ENCODE peak calls at places on chromosome 21, in ten cellular contexts. X is breast epithelium; K is stimulated activated CD8-positive, alpha-beta memory T cell treated with anti-CD3 and anti-CD28 coated beads, Interleukin-4, amount 100 ng/mL, for 1 hour; C is left ventricle myocardium inferior; F is NCI-H510A treated with DMSO at 0.1 percent for 48 hours; Y is A172; T is activated T-cell treated with anti-CD3 and anti-CD28 coated beads for 1 hour; R is DMS79 treated with DMSO at 0.1 percent for 48 hours; S is cardiac muscle cell; B is activated CD4-positive, alpha-beta T cell treated with anti-CD3 and anti-CD28 coated beads, Interleukin-2, amount 10 ng/mL, durations not matched to agents 7 days and 5 days. H is an unnamed sample.

GRCh38 chr21:36385909-36386642 is 884 bp downstream of the CHAF1B start:
- DNase-seq in C (no peak), R (no peak), X (no peak), F (no peak), S (no peak), K (no peak), B (no peak), Y (peak), T (no peak), H (no peak)

GRCh38 chr21:33135925-33136324 is 66.0 kb downstream of the OLIG1 start:
- DNase-seq in S (no peak), B (no peak), R (peak), C (no peak), K (no peak), Y (no peak), T (no peak), F (peak), X (no peak), H (no peak)

GRCh38 chr21:27306821-27307746 is 340.2 kb upstream of the ADAMTS5 start:
- DNase-seq in B (no peak), S (no peak), K (no peak), C (no peak), X (no peak), R (no peak), F (no peak), Y (no peak), T (no peak), H (no peak)

GRCh38 chr21:45102391-45102932 is 28.1 kb downstream of the ADARB1 start:
- DNase-seq in B (no peak), R (no peak), X (no peak), T (no peak), C (no peak), S (no peak), K (no peak), F (no peak), Y (peak), H (no peak)

GRCh38 chr21:32448803-32449594 is 36.5 kb downstream of the EVA1C start:
- DNase-seq in S (no peak), K (no peak), R (no peak), X (no peak), F (no peak), C (no peak), T (no peak), B (no peak), Y (peak), H (no peak)

GRCh38 chr21:36211660-36212512 is 55.3 kb downstream of the DOP1B start:
- DNase-seq in B (no peak), K (no peak), T (no peak), F (no peak), S (no peak), Y (peak), X (no peak), C (no peak), R (no peak), H (no peak)

GRCh38 chr21:34761758-34762330 is 93.0 kb downstream of the CLIC6 start:
- DNase-seq in K (no peak), T (no peak), Y (no peak), F (no peak), S (no peak), X (no peak), R (no peak), C (no peak), B (no peak), H (no peak)

GRCh38 chr21:32350981-32351380 is 41.8 kb downstream of the URB1 start:
- DNase-seq in T (no peak), R (no peak), K (no peak), Y (no peak), X (no peak), C (no peak), F (no peak), B (no peak), S (no peak), H (no peak)

GRCh38 chr21:36450511-36450910 is 29.4 kb downstream of the CLDN14 start:
- DNase-seq in F (no peak), T (no peak), K (no peak), Y (peak), X (no peak), R (no peak), B (no peak), S (no peak), C (no peak), H (no peak)

GRCh38 chr21:44513389-44514217 is 26.4 kb downstream of the KRTAP10-1 start:
- DNase-seq in C (no peak), K (no peak), F (no peak), B (no peak), T (no peak), R (peak), Y (peak), X (no peak), S (no peak), H (no peak)

GRCh38 chr21:29423521-29423920 is 124.8 kb downstream of the BACH1 start:
- DNase-seq in B (no peak), X (no peak), S (no peak), R (no peak), F (no peak), T (no peak), K (no peak), C (no peak), Y (no peak), H (no peak)

GRCh38 chr21:14382486-14382834 is 486 bp downstream of the HSPA13 start:
- DNase-seq in X (no peak), T (no peak), Y (no peak), B (peak), S (no peak), R (peak), F (no peak), C (no peak), K (no peak), H (no peak)

GRCh38 chr21:15000076-15000475 is 64.7 kb downstream of the NRIP1 start:
- DNase-seq in F (no peak), K (no peak), X (no peak), S (no peak), C (no peak), B (no peak), T (no peak), Y (peak), R (no peak), H (no peak)

GRCh38 chr21:36004441-36004840 is 55.9 kb downstream of the SETD4 start:
- DNase-seq in Y (no peak), R (no peak), S (no peak), T (no peak), X (no peak), B (no peak), C (no peak), F (no peak), K (no peak), H (no peak)

GRCh38 chr21:26385721-26386120 is 187.4 kb downstream of the CYYR1 start:
- DNase-seq in S (no peak), F (no peak), B (no peak), X (peak), R (no peak), C (no peak), Y (no peak), K (no peak), T (no peak), H (no peak)

GRCh38 chr21:33412832-33413519 is 9.8 kb downstream of the IFNGR2 start:
- DNase-seq in F (peak), T (no peak), B (no peak), X (no peak), S (no peak), K (no peak), C (no peak), Y (no peak), R (no peak), H (no peak)

GRCh38 chr21:29155118-29155932 is 24.9 kb downstream of the MAP3K7CL start:
- DNase-seq in B (no peak), S (peak), F (no peak), T (no peak), R (no peak), K (no peak), C (peak), X (peak), Y (peak), H (no peak)

GRCh38 chr21:45366931-45367401 is 38.0 kb upstream of the COL18A1 start:
- DNase-seq in X (peak), S (no peak), C (peak), Y (peak), B (no peak), R (no peak), T (no peak), F (no peak), K (no peak), H (no peak)

GRCh38 chr21:38505654-38506523 is 7.6 kb upstream of the ERG start:
- DNase-seq in X (no peak), F (peak), B (peak), K (no peak), R (peak), Y (peak), S (peak), C (no peak), T (no peak), H (no peak)

GRCh38 chr21:25080706-25081495 is 526.4 kb downstream of the MRPL39 start:
- DNase-seq in R (no peak), T (no peak), B (no peak), F (no peak), S (no peak), C (no peak), X (no peak), Y (no peak), K (no peak), H (no peak)

GRCh38 chr21:42154237-42155044 is 64.5 kb upstream of the ABCG1 start:
- DNase-seq in X (no peak), T (no peak), F (no peak), C (no peak), S (no peak), R (no peak), B (no peak), Y (no peak), K (no peak), H (no peak)

GRCh38 chr21:21714396-21714795 is 716.2 kb downstream of the NCAM2 start:
- DNase-seq in C (no peak), Y (peak), B (no peak), T (no peak), K (no peak), X (no peak), F (no peak), S (no peak), R (no peak), H (no peak)

GRCh38 chr21:25733859-25734653 is 648 bp downstream of the ATP5PF start:
- DNase-seq in T (peak), B (peak), S (peak), C (no peak), R (peak), Y (peak), K (no peak), F (peak), X (no peak), H (no peak)

GRCh38 chr21:44789880-44790279 is 11.7 kb downstream of the UBE2G2 start:
- DNase-seq in K (no peak), B (no peak), C (no peak), T (no peak), F (no peak), S (no peak), R (no peak), Y (no peak), X (no peak), H (no peak)